ENCODE peak calls at places on chromosomes 5 and 9, in eight cellular contexts. One of them, this sample, is unnamed.

GRCh38 chr5:176770431-176770830 is 39.9 kb upstream of the UNC5A start:
- DNase-seq in stimulated activated CD4-positive, alpha-beta T cell treated with anti-CD3 and anti-CD28 coated beads, Interleukin-2, amount 100 ng/mL, for 24 hours: no peak
- DNase-seq in islet precursor cell: peak
- DNase-seq in pons: no peak
- DNase-seq in kidney tubule cell: no peak
- DNase-seq in AG20443: no peak
- DNase-seq in uterus: no peak
- DNase-seq in cerebellar cortex: no peak
- DNase-seq in this sample: no peak

GRCh38 chr5:153276151-153276550 is 214.3 kb upstream of the GRIA1 start:
- DNase-seq in islet precursor cell: peak
- DNase-seq in pons: peak
- DNase-seq in kidney tubule cell: peak
- DNase-seq in uterus: no peak
- DNase-seq in cerebellar cortex: no peak
- DNase-seq in stimulated activated CD4-positive, alpha-beta T cell treated with anti-CD3 and anti-CD28 coated beads, Interleukin-2, amount 100 ng/mL, for 24 hours: peak
- DNase-seq in AG20443: peak
- DNase-seq in this sample: no peak

GRCh38 chr9:219670-220365 is 5.2 kb downstream of the DOCK8 start:
- DNase-seq in uterus: no peak
- DNase-seq in kidney tubule cell: no peak
- DNase-seq in pons: peak
- DNase-seq in cerebellar cortex: no peak
- DNase-seq in stimulated activated CD4-positive, alpha-beta T cell treated with anti-CD3 and anti-CD28 coated beads, Interleukin-2, amount 100 ng/mL, for 24 hours: no peak
- DNase-seq in islet precursor cell: no peak
- DNase-seq in AG20443: no peak
- DNase-seq in this sample: no peak

GRCh38 chr9:22158983-22159382 is 149.9 kb upstream of the CDKN2B start:
- DNase-seq in pons: peak
- DNase-seq in kidney tubule cell: no peak
- DNase-seq in islet precursor cell: no peak
- DNase-seq in cerebellar cortex: no peak
- DNase-seq in uterus: peak
- DNase-seq in stimulated activated CD4-positive, alpha-beta T cell treated with anti-CD3 and anti-CD28 coated beads, Interleukin-2, amount 100 ng/mL, for 24 hours: no peak
- DNase-seq in AG20443: no peak
- DNase-seq in this sample: peak

GRCh38 chr9:71001780-71002386 is 119.5 kb downstream of the TRPM3 start:
- DNase-seq in pons: no peak
- DNase-seq in kidney tubule cell: peak
- DNase-seq in stimulated activated CD4-positive, alpha-beta T cell treated with anti-CD3 and anti-CD28 coated beads, Interleukin-2, amount 100 ng/mL, for 24 hours: peak
- DNase-seq in islet precursor cell: peak
- DNase-seq in uterus: no peak
- DNase-seq in AG20443: no peak
- DNase-seq in cerebellar cortex: peak
- DNase-seq in this sample: no peak

GRCh38 chr5:118007262-118007661 is 981.1 kb downstream of the DTWD2 start:
- DNase-seq in AG20443: no peak
- DNase-seq in stimulated activated CD4-positive, alpha-beta T cell treated with anti-CD3 and anti-CD28 coated beads, Interleukin-2, amount 100 ng/mL, for 24 hours: no peak
- DNase-seq in islet precursor cell: no peak
- DNase-seq in cerebellar cortex: no peak
- DNase-seq in pons: no peak
- DNase-seq in uterus: no peak
- DNase-seq in kidney tubule cell: no peak
- DNase-seq in this sample: no peak

GRCh38 chr5:96388186-96388585 is 44.9 kb downstream of the PCSK1 start:
- DNase-seq in AG20443: no peak
- DNase-seq in cerebellar cortex: no peak
- DNase-seq in kidney tubule cell: no peak
- DNase-seq in stimulated activated CD4-positive, alpha-beta T cell treated with anti-CD3 and anti-CD28 coated beads, Interleukin-2, amount 100 ng/mL, for 24 hours: no peak
- DNase-seq in uterus: no peak
- DNase-seq in islet precursor cell: no peak
- DNase-seq in pons: no peak
- DNase-seq in this sample: no peak

GRCh38 chr5:59992206-59992605 is 98.7 kb upstream of the PDE4D start:
- DNase-seq in AG20443: no peak
- DNase-seq in cerebellar cortex: no peak
- DNase-seq in kidney tubule cell: no peak
- DNase-seq in islet precursor cell: no peak
- DNase-seq in pons: no peak
- DNase-seq in uterus: no peak
- DNase-seq in stimulated activated CD4-positive, alpha-beta T cell treated with anti-CD3 and anti-CD28 coated beads, Interleukin-2, amount 100 ng/mL, for 24 hours: no peak
- DNase-seq in this sample: no peak

GRCh38 chr5:59466271-59466670 is 427.3 kb downstream of the PDE4D start:
- DNase-seq in stimulated activated CD4-positive, alpha-beta T cell treated with anti-CD3 and anti-CD28 coated beads, Interleukin-2, amount 100 ng/mL, for 24 hours: no peak
- DNase-seq in cerebellar cortex: no peak
- DNase-seq in AG20443: no peak
- DNase-seq in uterus: no peak
- DNase-seq in pons: no peak
- DNase-seq in islet precursor cell: peak
- DNase-seq in kidney tubule cell: peak
- DNase-seq in this sample: no peak

GRCh38 chr9:133103183-133103986 is 17.7 kb downstream of the RALGDS start:
- DNase-seq in islet precursor cell: no peak
- DNase-seq in pons: peak
- DNase-seq in AG20443: peak
- DNase-seq in cerebellar cortex: peak
- DNase-seq in uterus: peak
- DNase-seq in stimulated activated CD4-positive, alpha-beta T cell treated with anti-CD3 and anti-CD28 coated beads, Interleukin-2, amount 100 ng/mL, for 24 hours: peak
- DNase-seq in kidney tubule cell: peak
- DNase-seq in this sample: peak

GRCh38 chr5:74199436-74200210 is 440.9 kb downstream of the ENC1 start:
- DNase-seq in uterus: no peak
- DNase-seq in pons: no peak
- DNase-seq in AG20443: peak
- DNase-seq in kidney tubule cell: peak
- DNase-seq in stimulated activated CD4-positive, alpha-beta T cell treated with anti-CD3 and anti-CD28 coated beads, Interleukin-2, amount 100 ng/mL, for 24 hours: no peak
- DNase-seq in cerebellar cortex: no peak
- DNase-seq in islet precursor cell: peak
- DNase-seq in this sample: no peak

GRCh38 chr5:157718529-157718928 is 12.7 kb upstream of the THG1L start:
- DNase-seq in pons: peak
- DNase-seq in islet precursor cell: peak
- DNase-seq in AG20443: peak
- DNase-seq in uterus: no peak
- DNase-seq in stimulated activated CD4-positive, alpha-beta T cell treated with anti-CD3 and anti-CD28 coated beads, Interleukin-2, amount 100 ng/mL, for 24 hours: no peak
- DNase-seq in kidney tubule cell: peak
- DNase-seq in cerebellar cortex: peak
- DNase-seq in this sample: no peak

GRCh38 chr5:77133061-77133758 is 46.1 kb upstream of the ZBED3 start:
- DNase-seq in cerebellar cortex: peak
- DNase-seq in pons: peak
- DNase-seq in AG20443: peak
- DNase-seq in islet precursor cell: no peak
- DNase-seq in stimulated activated CD4-positive, alpha-beta T cell treated with anti-CD3 and anti-CD28 coated beads, Interleukin-2, amount 100 ng/mL, for 24 hours: no peak
- DNase-seq in kidney tubule cell: peak
- DNase-seq in uterus: peak
- DNase-seq in this sample: peak

GRCh38 chr9:110650261-110650660 is 18.3 kb upstream of the MUSK start:
- DNase-seq in cerebellar cortex: no peak
- DNase-seq in stimulated activated CD4-positive, alpha-beta T cell treated with anti-CD3 and anti-CD28 coated beads, Interleukin-2, amount 100 ng/mL, for 24 hours: no peak
- DNase-seq in kidney tubule cell: peak
- DNase-seq in uterus: no peak
- DNase-seq in AG20443: peak
- DNase-seq in islet precursor cell: no peak
- DNase-seq in pons: no peak
- DNase-seq in this sample: no peak

GRCh38 chr5:73908440-73908839 is 282.4 kb downstream of the ARHGEF28 start:
- DNase-seq in islet precursor cell: no peak
- DNase-seq in uterus: no peak
- DNase-seq in kidney tubule cell: no peak
- DNase-seq in AG20443: no peak
- DNase-seq in pons: no peak
- DNase-seq in stimulated activated CD4-positive, alpha-beta T cell treated with anti-CD3 and anti-CD28 coated beads, Interleukin-2, amount 100 ng/mL, for 24 hours: no peak
- DNase-seq in cerebellar cortex: no peak
- DNase-seq in this sample: no peak

GRCh38 chr9:114621975-114622609 is 11.0 kb downstream of the TMEM268 start:
- DNase-seq in pons: peak
- DNase-seq in stimulated activated CD4-positive, alpha-beta T cell treated with anti-CD3 and anti-CD28 coated beads, Interleukin-2, amount 100 ng/mL, for 24 hours: no peak
- DNase-seq in kidney tubule cell: peak
- DNase-seq in cerebellar cortex: no peak
- DNase-seq in islet precursor cell: no peak
- DNase-seq in uterus: no peak
- DNase-seq in AG20443: peak
- DNase-seq in this sample: no peak

GRCh38 chr5:9059920-9060691 is 485.8 kb downstream of the SEMA5A start:
- DNase-seq in stimulated activated CD4-positive, alpha-beta T cell treated with anti-CD3 and anti-CD28 coated beads, Interleukin-2, amount 100 ng/mL, for 24 hours: no peak
- DNase-seq in islet precursor cell: peak
- DNase-seq in cerebellar cortex: no peak
- DNase-seq in kidney tubule cell: peak
- DNase-seq in AG20443: peak
- DNase-seq in pons: no peak
- DNase-seq in uterus: peak
- DNase-seq in this sample: peak

GRCh38 chr5:42889311-42889933 is 77.7 kb upstream of the SELENOP start:
- DNase-seq in AG20443: peak
- DNase-seq in stimulated activated CD4-positive, alpha-beta T cell treated with anti-CD3 and anti-CD28 coated beads, Interleukin-2, amount 100 ng/mL, for 24 hours: peak
- DNase-seq in uterus: peak
- DNase-seq in islet precursor cell: peak
- DNase-seq in pons: peak
- DNase-seq in kidney tubule cell: peak
- DNase-seq in cerebellar cortex: peak
- DNase-seq in this sample: peak

GRCh38 chr5:73447234-73448071 is 1.1 kb downstream of the FOXD1 start:
- DNase-seq in cerebellar cortex: peak
- DNase-seq in islet precursor cell: peak
- DNase-seq in AG20443: no peak
- DNase-seq in stimulated activated CD4-positive, alpha-beta T cell treated with anti-CD3 and anti-CD28 coated beads, Interleukin-2, amount 100 ng/mL, for 24 hours: peak
- DNase-seq in pons: no peak
- DNase-seq in uterus: peak
- DNase-seq in kidney tubule cell: peak
- DNase-seq in this sample: no peak

GRCh38 chr9:6443661-6444060 is 30.7 kb downstream of the UHRF2 start:
- DNase-seq in uterus: no peak
- DNase-seq in cerebellar cortex: no peak
- DNase-seq in pons: no peak
- DNase-seq in kidney tubule cell: no peak
- DNase-seq in stimulated activated CD4-positive, alpha-beta T cell treated with anti-CD3 and anti-CD28 coated beads, Interleukin-2, amount 100 ng/mL, for 24 hours: no peak
- DNase-seq in islet precursor cell: no peak
- DNase-seq in AG20443: peak
- DNase-seq in this sample: no peak

GRCh38 chr9:115531410-115532130 is 413.6 kb upstream of the TNC start:
- DNase-seq in uterus: no peak
- DNase-seq in pons: no peak
- DNase-seq in AG20443: peak
- DNase-seq in cerebellar cortex: no peak
- DNase-seq in islet precursor cell: no peak
- DNase-seq in kidney tubule cell: peak
- DNase-seq in stimulated activated CD4-positive, alpha-beta T cell treated with anti-CD3 and anti-CD28 coated beads, Interleukin-2, amount 100 ng/mL, for 24 hours: no peak
- DNase-seq in this sample: no peak

GRCh38 chr9:98864257-98865180 is 57.0 kb downstream of the GALNT12 start:
- DNase-seq in islet precursor cell: no peak
- DNase-seq in kidney tubule cell: no peak
- DNase-seq in pons: no peak
- DNase-seq in cerebellar cortex: no peak
- DNase-seq in AG20443: peak
- DNase-seq in uterus: peak
- DNase-seq in stimulated activated CD4-positive, alpha-beta T cell treated with anti-CD3 and anti-CD28 coated beads, Interleukin-2, amount 100 ng/mL, for 24 hours: no peak
- DNase-seq in this sample: no peak